ENCODE peak calls at places on chromosomes 1 and 21, in eight cellular contexts. A is GM12865, W is GM06990, U is kidney, O is sigmoid colon, R is breast epithelium, M is left ventricle myocardium inferior, P is adrenal gland. F is an unnamed sample.

GRCh38 chr1:247246325-247247115 is 9.4 kb upstream of the VN1R5 start:
- DNase-seq in A (no peak), W (no peak), U (no peak), O (no peak), R (no peak), M (no peak), P (no peak), F (no peak)

GRCh38 chr1:39238476-39238875 is 34.0 kb downstream of the MACF1 start:
- DNase-seq in A (no peak), W (no peak), U (no peak), O (no peak), R (peak; percentile 39), M (peak; percentile 38), P (peak; percentile 43), F (no peak)

GRCh38 chr1:188140958-188141357 is 1312.2 kb downstream of the PLA2G4A start:
- DNase-seq in A (no peak), W (no peak), U (no peak), O (no peak), R (no peak), M (no peak), P (no peak), F (no peak)

GRCh38 chr1:173568483-173568882 is 34.4 kb downstream of the SLC9C2 start:
- DNase-seq in A (no peak), W (no peak), U (no peak), O (no peak), R (no peak), M (no peak), P (no peak), F (no peak)

GRCh38 chr1:111392460-111392945 is 35.0 kb downstream of the OVGP1 start:
- DNase-seq in A (no peak), W (no peak), U (no peak), O (no peak), R (no peak), M (no peak), P (no peak), F (no peak)

GRCh38 chr1:186152227-186152944 is 222.7 kb downstream of the TPR start:
- DNase-seq in A (no peak), W (no peak), U (no peak), O (no peak), R (peak; percentile 31), M (no peak), P (no peak), F (no peak)

GRCh38 chr21:15999741-16000140 is 270.0 kb downstream of the USP25 start:
- DNase-seq in A (no peak), W (no peak), U (no peak), O (no peak), R (no peak), M (no peak), P (no peak), F (no peak)

GRCh38 chr1:177351361-177352108 is 180.8 kb downstream of the BRINP2 start:
- DNase-seq in A (no peak), W (no peak), U (peak; percentile 65), O (no peak), R (no peak), M (no peak), P (peak; percentile 36), F (no peak)

GRCh38 chr1:93694039-93694438 is 12.4 kb upstream of the BCAR3 start:
- DNase-seq in A (no peak), W (no peak), U (no peak), O (no peak), R (no peak), M (no peak), P (no peak), F (no peak)

GRCh38 chr1:85465791-85466134 is 804 bp upstream of the DDAH1 start:
- DNase-seq in A (no peak), W (no peak), U (no peak), O (no peak), R (no peak), M (no peak), P (no peak), F (no peak)

GRCh38 chr1:84348240-84348555 is 46.7 kb downstream of the SAMD13 start:
- DNase-seq in A (no peak), W (no peak), U (no peak), O (no peak), R (no peak), M (no peak), P (no peak), F (no peak)

GRCh38 chr1:228867951-228868730 is 132.9 kb downstream of the RHOU start:
- DNase-seq in A (no peak), W (no peak), U (no peak), O (no peak), R (no peak), M (no peak), P (no peak), F (no peak)

GRCh38 chr21:32207096-32207716 is 71.6 kb downstream of the MIS18A start:
- DNase-seq in A (no peak), W (no peak), U (no peak), O (no peak), R (no peak), M (no peak), P (no peak), F (no peak)

GRCh38 chr21:26107439-26107838 is 63.1 kb downstream of the APP start:
- DNase-seq in A (no peak), W (no peak), U (no peak), O (no peak), R (no peak), M (no peak), P (no peak), F (no peak)

GRCh38 chr1:202145325-202146140 is 996 bp upstream of the ARL8A start:
- DNase-seq in A (peak; percentile 49), W (peak; percentile 44), U (no peak), O (no peak), R (no peak), M (no peak), P (no peak), F (no peak)

GRCh38 chr1:10866314-10867091 is 70.1 kb upstream of the CASZ1 start:
- DNase-seq in A (peak; percentile 10), W (no peak), U (no peak), O (no peak), R (peak; percentile 35), M (no peak), P (peak; percentile 27), F (no peak)

GRCh38 chr21:36721817-36722216 is 22.9 kb downstream of the SIM2 start:
- DNase-seq in A (no peak), W (no peak), U (peak; percentile 15), O (peak; percentile 32), R (no peak), M (no peak), P (no peak), F (no peak)

GRCh38 chr21:31184462-31184861 is 146.2 kb upstream of the KRTAP19-8 start:
- DNase-seq in A (no peak), W (no peak), U (no peak), O (no peak), R (no peak), M (no peak), P (no peak), F (peak; percentile 8)

GRCh38 chr1:24955161-24955560 is 25.1 kb upstream of the RUNX3 start:
- DNase-seq in A (peak; percentile 86), W (no peak), U (no peak), O (no peak), R (no peak), M (no peak), P (no peak), F (no peak)

GRCh38 chr1:201036188-201036834 is 12.8 kb upstream of the KIF21B start:
- DNase-seq in A (no peak), W (no peak), U (peak; percentile 43), O (no peak), R (no peak), M (no peak), P (no peak), F (no peak)

GRCh38 chr1:172138636-172139035 is 281.8 kb upstream of the C1orf105 start:
- DNase-seq in A (no peak), W (no peak), U (no peak), O (peak; percentile 68), R (no peak), M (no peak), P (no peak), F (no peak)

GRCh38 chr1:172144445-172145060 is 275.9 kb upstream of the C1orf105 start:
- DNase-seq in A (no peak), W (no peak), U (peak; percentile 88), O (peak; percentile 96), R (peak; percentile 39), M (peak; percentile 71), P (peak; percentile 63), F (no peak)

GRCh38 chr1:172143384-172144025 is 277.0 kb upstream of the C1orf105 start:
- DNase-seq in A (no peak), W (no peak), U (no peak), O (no peak), R (no peak), M (no peak), P (no peak), F (no peak)

GRCh38 chr1:172145231-172145651 is 275.2 kb upstream of the C1orf105 start:
- DNase-seq in A (no peak), W (no peak), U (no peak), O (no peak), R (no peak), M (no peak), P (no peak), F (no peak)

DNA sequence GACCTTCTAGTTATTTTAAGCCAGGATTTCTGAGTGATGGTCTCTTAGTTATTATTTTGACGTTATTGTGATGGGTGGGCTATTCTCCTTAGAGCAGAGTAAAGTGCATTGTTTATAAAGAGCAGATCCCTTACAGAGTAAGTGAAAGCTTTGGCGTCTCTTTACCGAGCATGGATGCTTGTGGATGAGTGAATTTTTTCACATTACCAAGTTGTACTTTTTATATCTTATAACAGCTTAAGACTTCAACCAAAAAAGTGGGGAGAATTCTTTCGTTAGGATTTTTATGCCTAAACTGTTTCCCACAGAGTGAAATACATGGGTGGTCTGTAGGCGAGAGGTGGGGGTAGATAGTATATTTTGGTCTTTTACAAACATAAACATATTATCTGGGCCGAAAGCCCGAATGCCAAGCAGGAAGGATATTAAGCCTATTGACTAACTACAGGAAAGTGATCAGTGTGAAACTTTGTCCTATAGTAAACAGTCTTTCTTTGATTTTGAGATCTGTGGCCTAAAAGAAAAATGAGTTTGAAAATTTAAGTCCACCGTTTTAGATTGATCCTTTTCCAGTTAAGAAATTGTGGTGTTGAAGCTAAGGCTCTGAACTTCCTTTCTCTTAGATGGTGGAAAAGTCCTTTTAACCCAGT is 279.0 kb upstream of the C1orf105 start:
- DNase-seq in A (no peak), W (no peak), U (no peak), O (no peak), R (no peak), M (no peak), P (no peak), F (no peak)
- H3K4me3 ChIP-seq in A (no peak overlapping the region), W (no peak overlapping the region), U (peak overlapping the region; percentile 37), O (peak overlapping the region; percentile 62), R (peak overlapping the region; percentile 57), M (peak overlapping the region; percentile 65), P (no peak overlapping the region), F (no peak overlapping the region)

GRCh38 chr1:116168277-116169032 is 57.3 kb downstream of the MAB21L3 start:
- DNase-seq in A (peak; percentile 81), W (peak; percentile 73), U (peak; percentile 94), O (peak; percentile 90), R (peak; percentile 60), M (peak; percentile 83), P (peak; percentile 71), F (peak; percentile 13)
- TF ChIP-seq CTCF in A (peak; percentile 93), W (peak; percentile 69), U (peak; percentile 88), O (peak; percentile 86), R (peak; percentile 64), M (peak; percentile 92), P (peak; percentile 92), F (peak; percentile 92)

GRCh38 chr1:60073605-60074278 is at the start of gene C1orf87:
- DNase-seq in A (no peak), W (no peak), U (peak; percentile 69), O (no peak), R (no peak), M (no peak), P (no peak), F (no peak)
- H3K4me3 ChIP-seq in A (no peak within 1 kb of the TSS), W (no peak within 1 kb of the TSS), U (no peak within 1 kb of the TSS), O (no peak within 1 kb of the TSS), R (no peak within 1 kb of the TSS), M (no peak within 1 kb of the TSS), P (no peak within 1 kb of the TSS), F (no peak within 1 kb of the TSS)

GRCh38 chr1:230222678-230223077 is 155.6 kb downstream of the GALNT2 start:
- DNase-seq in A (peak; percentile 32), W (no peak), U (no peak), O (no peak), R (no peak), M (no peak), P (no peak), F (no peak)
- TF ChIP-seq CTCF in A (peak; percentile 13), W (no peak), U (no peak), O (no peak), R (no peak), M (no peak), P (peak; percentile 15), F (peak; percentile 7)

F was measured in GM12864.